ENCODE peak calls at places on chromosomes 6 and 20, in four cellular contexts. One of them, this sample, is unnamed.

GRCh38 chr6:169424821-169425240 is 171.2 kb upstream of the THBS2 start:
- DNase-seq in CD8-positive, alpha-beta memory T cell: no peak
- DNase-seq in non-pigmented ciliary epithelial cell: no peak
- DNase-seq in RWPE1: no peak
- DNase-seq in this sample: no peak

GRCh38 chr6:95786802-95787201 is 209.5 kb downstream of the MANEA start:
- DNase-seq in RWPE1: no peak
- DNase-seq in non-pigmented ciliary epithelial cell: no peak
- DNase-seq in CD8-positive, alpha-beta memory T cell: no peak
- DNase-seq in this sample: no peak

GRCh38 chr20:45157977-45158376 is 16.7 kb upstream of the PI3 start:
- DNase-seq in RWPE1: peak
- DNase-seq in CD8-positive, alpha-beta memory T cell: no peak
- DNase-seq in non-pigmented ciliary epithelial cell: peak
- DNase-seq in this sample: no peak

GRCh38 chr6:116447052-116447451 is 14.1 kb upstream of the CALHM6 start:
- DNase-seq in CD8-positive, alpha-beta memory T cell: no peak
- DNase-seq in RWPE1: no peak
- DNase-seq in non-pigmented ciliary epithelial cell: no peak
- DNase-seq in this sample: no peak

GRCh38 chr6:143510991-143511891 is at the start of gene FUCA2:
- DNase-seq in CD8-positive, alpha-beta memory T cell: peak
- DNase-seq in non-pigmented ciliary epithelial cell: peak
- DNase-seq in RWPE1: peak
- DNase-seq in this sample: peak

GRCh38 chr6:157069585-157069984 is 253.7 kb downstream of the TMEM242 start:
- DNase-seq in CD8-positive, alpha-beta memory T cell: no peak
- DNase-seq in RWPE1: no peak
- DNase-seq in non-pigmented ciliary epithelial cell: no peak
- DNase-seq in this sample: no peak

GRCh38 chr6:17491416-17492142 is 98.2 kb downstream of the CAP2 start:
- DNase-seq in non-pigmented ciliary epithelial cell: no peak
- DNase-seq in CD8-positive, alpha-beta memory T cell: no peak
- DNase-seq in RWPE1: no peak
- DNase-seq in this sample: no peak

GRCh38 chr6:118650500-118651281 is 700 bp downstream of the CEP85L start:
- DNase-seq in non-pigmented ciliary epithelial cell: no peak
- DNase-seq in CD8-positive, alpha-beta memory T cell: peak
- DNase-seq in RWPE1: peak
- DNase-seq in this sample: peak

GRCh38 chr6:111716325-111716724 is 110.6 kb upstream of the TRAF3IP2 start:
- DNase-seq in RWPE1: no peak
- DNase-seq in non-pigmented ciliary epithelial cell: no peak
- DNase-seq in CD8-positive, alpha-beta memory T cell: no peak
- DNase-seq in this sample: no peak

GRCh38 chr6:82372656-82373055 is 9.0 kb downstream of the TPBG start:
- DNase-seq in RWPE1: no peak
- DNase-seq in CD8-positive, alpha-beta memory T cell: no peak
- DNase-seq in non-pigmented ciliary epithelial cell: no peak
- DNase-seq in this sample: no peak

GRCh38 chr6:170129691-170130171 is 161.1 kb downstream of the DLL1 start:
- DNase-seq in non-pigmented ciliary epithelial cell: no peak
- DNase-seq in RWPE1: peak
- DNase-seq in CD8-positive, alpha-beta memory T cell: no peak
- DNase-seq in this sample: no peak

GRCh38 chr6:24543683-24544082 is 48.9 kb downstream of the ALDH5A1 start:
- DNase-seq in CD8-positive, alpha-beta memory T cell: no peak
- DNase-seq in RWPE1: no peak
- DNase-seq in non-pigmented ciliary epithelial cell: no peak
- DNase-seq in this sample: no peak

GRCh38 chr20:3188823-3189413 is 15.6 kb downstream of the DDRGK1 start:
- DNase-seq in RWPE1: no peak
- DNase-seq in CD8-positive, alpha-beta memory T cell: no peak
- DNase-seq in non-pigmented ciliary epithelial cell: no peak
- DNase-seq in this sample: no peak

GRCh38 chr6:107113460-107114212 is 1.7 kb downstream of the BEND3 start:
- DNase-seq in RWPE1: no peak
- DNase-seq in non-pigmented ciliary epithelial cell: no peak
- DNase-seq in CD8-positive, alpha-beta memory T cell: no peak
- DNase-seq in this sample: no peak

GRCh38 chr20:47687095-47687987 is 97.9 kb downstream of the SULF2 start:
- DNase-seq in non-pigmented ciliary epithelial cell: no peak
- DNase-seq in RWPE1: no peak
- DNase-seq in CD8-positive, alpha-beta memory T cell: no peak
- DNase-seq in this sample: no peak

GRCh38 chr20:37341632-37342031 is 4.3 kb upstream of the SRC start:
- DNase-seq in RWPE1: no peak
- DNase-seq in non-pigmented ciliary epithelial cell: no peak
- DNase-seq in CD8-positive, alpha-beta memory T cell: no peak
- DNase-seq in this sample: no peak

GRCh38 chr20:17609978-17610377 is 40.1 kb downstream of the DSTN start:
- DNase-seq in RWPE1: no peak
- DNase-seq in non-pigmented ciliary epithelial cell: no peak
- DNase-seq in CD8-positive, alpha-beta memory T cell: no peak
- DNase-seq in this sample: no peak

GRCh38 chr6:158634695-158635426 is 9.7 kb downstream of the DYNLT1 start:
- DNase-seq in non-pigmented ciliary epithelial cell: no peak
- DNase-seq in RWPE1: no peak
- DNase-seq in CD8-positive, alpha-beta memory T cell: peak
- DNase-seq in this sample: no peak

GRCh38 chr6:123925360-123925759 is 121.7 kb downstream of the NKAIN2 start:
- DNase-seq in RWPE1: peak
- DNase-seq in CD8-positive, alpha-beta memory T cell: no peak
- DNase-seq in non-pigmented ciliary epithelial cell: no peak
- DNase-seq in this sample: no peak

GRCh38 chr6:2245954-2246863 is 804 bp upstream of the GMDS start:
- DNase-seq in RWPE1: peak
- DNase-seq in non-pigmented ciliary epithelial cell: no peak
- DNase-seq in CD8-positive, alpha-beta memory T cell: peak
- DNase-seq in this sample: peak

GRCh38 chr20:25484911-25485511 is 77.5 kb downstream of the GINS1 start:
- DNase-seq in CD8-positive, alpha-beta memory T cell: no peak
- DNase-seq in RWPE1: peak
- DNase-seq in non-pigmented ciliary epithelial cell: no peak
- DNase-seq in this sample: no peak

GRCh38 chr20:21100590-21101452 is 5.3 kb downstream of the LINC00237 start:
- DNase-seq in RWPE1: no peak
- DNase-seq in CD8-positive, alpha-beta memory T cell: peak
- DNase-seq in non-pigmented ciliary epithelial cell: no peak
- DNase-seq in this sample: no peak

GRCh38 chr6:4743026-4743425 is 33.2 kb upstream of the CDYL start:
- DNase-seq in non-pigmented ciliary epithelial cell: no peak
- DNase-seq in RWPE1: no peak
- DNase-seq in CD8-positive, alpha-beta memory T cell: no peak
- DNase-seq in this sample: no peak

GRCh38 chr6:75418233-75418632 is 75.4 kb downstream of the FILIP1 start:
- DNase-seq in RWPE1: peak
- DNase-seq in non-pigmented ciliary epithelial cell: no peak
- DNase-seq in CD8-positive, alpha-beta memory T cell: no peak
- DNase-seq in this sample: no peak

GRCh38 chr6:115891704-115892225 is 168.9 kb downstream of the FRK start:
- DNase-seq in RWPE1: no peak
- DNase-seq in CD8-positive, alpha-beta memory T cell: no peak
- DNase-seq in non-pigmented ciliary epithelial cell: no peak
- DNase-seq in this sample: no peak

GRCh38 chr20:35467339-35468224 is 12.2 kb downstream of the CEP250 start:
- DNase-seq in non-pigmented ciliary epithelial cell: no peak
- DNase-seq in CD8-positive, alpha-beta memory T cell: no peak
- DNase-seq in RWPE1: peak
- DNase-seq in this sample: no peak

GRCh38 chr6:28589234-28589951 is 63.7 kb downstream of the GPX5 start:
- DNase-seq in RWPE1: peak
- DNase-seq in CD8-positive, alpha-beta memory T cell: no peak
- DNase-seq in non-pigmented ciliary epithelial cell: peak
- DNase-seq in this sample: no peak

GRCh38 chr6:125784365-125784764 is 6.4 kb upstream of the NCOA7 start:
- DNase-seq in RWPE1: no peak
- DNase-seq in CD8-positive, alpha-beta memory T cell: no peak
- DNase-seq in non-pigmented ciliary epithelial cell: no peak
- DNase-seq in this sample: no peak

GRCh38 chr6:1796706-1797529 is 187.2 kb downstream of the FOXC1 start:
- DNase-seq in RWPE1: no peak
- DNase-seq in non-pigmented ciliary epithelial cell: no peak
- DNase-seq in CD8-positive, alpha-beta memory T cell: no peak
- DNase-seq in this sample: no peak

GRCh38 chr6:84282566-84282965 is 55.1 kb upstream of the CEP162 start:
- DNase-seq in RWPE1: no peak
- DNase-seq in non-pigmented ciliary epithelial cell: no peak
- DNase-seq in CD8-positive, alpha-beta memory T cell: no peak
- DNase-seq in this sample: no peak

GRCh38 chr20:58173930-58174707 is 54.3 kb downstream of the ANKRD60 start:
- DNase-seq in RWPE1: no peak
- DNase-seq in non-pigmented ciliary epithelial cell: no peak
- DNase-seq in CD8-positive, alpha-beta memory T cell: no peak
- DNase-seq in this sample: no peak

GRCh38 chr6:11681357-11681756 is 97.2 kb downstream of the ADTRP start:
- DNase-seq in CD8-positive, alpha-beta memory T cell: no peak
- DNase-seq in RWPE1: no peak
- DNase-seq in non-pigmented ciliary epithelial cell: no peak
- DNase-seq in this sample: no peak